ENCODE peak calls at places on chromosome 2, in four cellular contexts. U is IMR-90, S is H9, C is H1. M is an unnamed sample.

GRCh38 chr2:239826376-239826775 is 198.8 kb downstream of the NDUFA10 start:
- DNase-seq in U (no peak), S (no peak), C (no peak), M (no peak)

GRCh38 chr2:26711457-26712155 is 19.1 kb downstream of the KCNK3 start:
- DNase-seq in U (no peak), S (no peak), C (no peak), M (no peak)

GRCh38 chr2:230862292-230862691 is 2.5 kb upstream of the ITM2C start:
- DNase-seq in U (no peak), S (no peak), C (no peak), M (no peak)

GRCh38 chr2:172373761-172374160 is 53.6 kb upstream of the ITGA6 start:
- DNase-seq in U (no peak), S (no peak), C (no peak), M (no peak)

GRCh38 chr2:162079514-162079913 is 5.5 kb upstream of the DPP4 start:
- DNase-seq in U (no peak), S (no peak), C (no peak), M (no peak)

GRCh38 chr2:16130906-16131400 is 190.6 kb downstream of the MYCN start:
- DNase-seq in U (no peak), S (no peak), C (no peak), M (no peak)

GRCh38 chr2:67304300-67304890 is 92.7 kb upstream of the ETAA1 start:
- DNase-seq in U (no peak), S (no peak), C (no peak), M (no peak)

GRCh38 chr2:76599732-76600368 is 889.1 kb upstream of the GCFC2 start:
- DNase-seq in U (peak), S (peak), C (peak), M (peak)

GRCh38 chr2:236862961-236863728 is 222.5 kb upstream of the COPS8 start:
- DNase-seq in U (peak), S (peak), C (no peak), M (no peak)

GRCh38 chr2:118672571-118673158 is 174.8 kb downstream of the EN1 start:
- DNase-seq in U (no peak), S (no peak), C (no peak), M (no peak)

GRCh38 chr2:55460562-55460961 is 40.9 kb upstream of the CCDC88A start:
- DNase-seq in U (peak), S (no peak), C (no peak), M (no peak)

GRCh38 chr2:47145466-47145865 is 9.6 kb downstream of the STPG4 start:
- DNase-seq in U (no peak), S (no peak), C (no peak), M (no peak)

GRCh38 chr2:205701509-205701908 is 19.2 kb downstream of the NRP2 start:
- DNase-seq in U (peak), S (no peak), C (no peak), M (no peak)

GRCh38 chr2:211611061-211611518 is 927.5 kb downstream of the ERBB4 start:
- DNase-seq in U (no peak), S (no peak), C (no peak), M (no peak)

GRCh38 chr2:109558076-109558882 is 55.5 kb downstream of the SEPTIN10 start:
- DNase-seq in U (peak), S (no peak), C (no peak), M (peak)

GRCh38 chr2:201971516-201972228 is 62.0 kb upstream of the FZD7 start:
- DNase-seq in U (peak), S (no peak), C (no peak), M (no peak)

GRCh38 chr2:240790370-240791210 is 29.4 kb downstream of the KIF1A start:
- DNase-seq in U (no peak), S (no peak), C (no peak), M (no peak)

GRCh38 chr2:190693533-190694226 is 44.8 kb downstream of the NAB1 start:
- DNase-seq in U (no peak), S (no peak), C (no peak), M (no peak)

GRCh38 chr2:232147440-232148077 is 186.0 kb downstream of the DIS3L2 start:
- DNase-seq in U (peak), S (no peak), C (no peak), M (no peak)

GRCh38 chr2:240596491-240596931 is 10.0 kb downstream of the CAPN10 start:
- DNase-seq in U (no peak), S (no peak), C (no peak), M (no peak)

GRCh38 chr2:95058466-95058988 is 33.0 kb downstream of the MAL start:
- DNase-seq in U (no peak), S (no peak), C (no peak), M (no peak)

GRCh38 chr2:55033921-55034320 is 16.3 kb downstream of the RTN4 start:
- DNase-seq in U (no peak), S (no peak), C (no peak), M (no peak)

GRCh38 chr2:85971369-85971768 is 82.6 kb upstream of the ST3GAL5 start:
- DNase-seq in U (peak), S (no peak), C (no peak), M (no peak)

GRCh38 chr2:231191896-231192872 is 6.2 kb upstream of the ARMC9 start:
- DNase-seq in U (peak), S (peak), C (peak), M (peak)

GRCh38 chr2:174877796-174878195 is 113.5 kb upstream of the CHRNA1 start:
- DNase-seq in U (peak), S (no peak), C (no peak), M (no peak)

GRCh38 chr2:71710805-71711469 is 257.6 kb downstream of the DYSF start:
- DNase-seq in U (no peak), S (no peak), C (no peak), M (no peak)

GRCh38 chr2:240416821-240417220 is 18.6 kb upstream of the GPC1 start:
- DNase-seq in U (no peak), S (no peak), C (no peak), M (no peak)

GRCh38 chr2:160920791-160921303 is 239.4 kb upstream of the TANK start:
- DNase-seq in U (peak), S (no peak), C (no peak), M (no peak)

GRCh38 chr2:98559581-98559980 is 48.7 kb downstream of the COA5 start:
- DNase-seq in U (peak), S (no peak), C (no peak), M (no peak)

GRCh38 chr2:113872201-113872600 is 17.7 kb upstream of the ACTR3 start:
- DNase-seq in U (peak), S (no peak), C (no peak), M (peak)

GRCh38 chr2:12714391-12715221 is 2.1 kb upstream of the TRIB2 start:
- DNase-seq in U (peak), S (no peak), C (no peak), M (peak)

GRCh38 chr2:135803276-135803675 is 33.7 kb downstream of the LCT start:
- DNase-seq in U (no peak), S (no peak), C (no peak), M (no peak)

GRCh38 chr2:10538224-10538894 is 90.2 kb upstream of the ODC1 start:
- DNase-seq in U (peak), S (no peak), C (no peak), M (no peak)

GRCh38 chr2:112724611-112725525 is 4.0 kb downstream of the NT5DC4 start:
- DNase-seq in U (no peak), S (peak), C (no peak), M (peak)

DNA sequence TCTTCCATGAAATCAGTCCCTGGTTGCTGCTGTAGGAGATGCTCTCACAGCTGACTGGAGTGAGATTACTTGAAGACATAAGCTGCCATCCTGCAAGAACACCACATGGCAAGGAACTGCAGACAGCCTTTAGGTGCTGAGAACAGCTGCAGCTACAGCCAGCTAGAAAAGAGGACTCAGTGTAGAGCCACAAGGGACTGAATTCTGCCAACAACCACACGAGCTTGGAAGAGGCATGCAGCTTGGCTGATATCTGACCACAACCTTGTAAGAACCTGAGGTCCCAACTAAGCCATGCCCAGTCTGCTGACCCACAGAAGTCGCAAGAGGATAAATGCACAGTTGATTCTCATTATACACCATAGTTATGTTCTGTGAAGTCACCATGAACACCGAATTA is 181.8 kb upstream of the ARL4C start:
- DNase-seq in U (peak), S (peak), C (no peak), M (no peak)
- H3K18ac ChIP-seq in U (peak), S (no peak), C (peak), M (no peak)

GRCh38 chr2:171025199-171025598 is 96.1 kb downstream of the GORASP2 start:
- DNase-seq in U (no peak), S (no peak), C (no peak), M (no peak)
- H3K56ac ChIP-seq in U (no peak), S (no peak), C (no peak), M (no peak)

GRCh38 chr2:121338281-121338680 is 53.3 kb upstream of the TFCP2L1 start:
- DNase-seq in U (no peak), S (peak), C (peak), M (peak)
- H2BK5ac ChIP-seq in U (no peak), S (no peak), C (no peak), M (no peak)

GRCh38 chr2:111222204-111222866 is 101.6 kb downstream of the BCL2L11 start:
- DNase-seq in U (no peak), S (no peak), C (no peak), M (no peak)
- H3K18ac ChIP-seq in U (no peak), S (no peak), C (no peak), M (no peak)

DNA sequence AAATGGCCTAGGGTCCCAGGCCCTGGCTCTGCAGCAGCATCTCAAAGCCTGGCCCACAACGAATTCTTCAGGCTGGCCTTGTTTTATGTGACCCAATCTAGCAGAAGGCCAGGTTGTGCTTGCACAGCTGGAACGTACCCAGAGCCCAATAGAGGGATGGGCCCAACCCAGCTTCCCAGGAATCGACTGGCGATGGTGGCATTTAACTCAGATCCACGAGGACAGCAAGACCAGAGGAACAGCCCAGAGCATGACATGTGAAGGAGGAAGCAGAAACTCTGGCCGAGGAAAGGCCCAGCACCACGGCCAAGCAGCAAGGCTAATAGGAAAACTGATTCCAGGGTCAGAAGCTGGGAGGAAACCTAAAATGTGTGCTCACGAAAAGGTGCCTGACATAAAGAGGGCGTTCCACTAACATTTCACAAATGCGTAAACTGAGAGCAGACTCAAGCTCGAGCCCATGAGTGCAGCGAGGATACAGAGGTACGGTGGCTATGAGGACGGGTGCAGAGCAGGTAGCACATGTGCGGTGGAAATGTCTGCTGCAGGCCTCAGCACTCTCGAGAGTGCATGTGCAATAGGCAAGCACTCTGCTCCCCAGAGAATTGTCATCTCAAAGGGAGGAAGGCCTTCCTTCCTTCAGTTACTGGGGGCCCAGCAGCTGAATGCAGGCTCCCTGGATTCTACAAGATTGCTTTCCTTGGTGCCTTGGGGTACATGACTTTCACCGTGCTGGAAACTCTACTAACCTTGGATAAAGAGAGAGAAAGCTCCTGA is 156.9 kb upstream of the GLI2 start:
- DNase-seq in U (no peak), S (no peak), C (no peak), M (no peak)
- H3K56ac ChIP-seq in U (no peak), S (no peak), C (no peak), M (no peak)

GRCh38 chr2:24050041-24050655 is 607 bp downstream of the FKBP1B start:
- DNase-seq in U (no peak), S (peak), C (no peak), M (peak)
- H2BK5ac ChIP-seq in U (no peak), S (no peak), C (peak), M (no peak)

GRCh38 chr2:241849616-241850543 is 8.8 kb downstream of the PDCD1 start:
- DNase-seq in U (no peak), S (peak), C (no peak), M (no peak)

GRCh38 chr2:241852116-241852980 is 6.3 kb downstream of the PDCD1 start:
- DNase-seq in U (no peak), S (peak), C (no peak), M (no peak)

GRCh38 chr2:241851325-241852115 is 7.2 kb downstream of the PDCD1 start:
- DNase-seq in U (no peak), S (peak), C (no peak), M (no peak)

GRCh38 chr2:241848761-241849615 is 9.7 kb downstream of the PDCD1 start:
- DNase-seq in U (no peak), S (peak), C (no peak), M (no peak)

DNA sequence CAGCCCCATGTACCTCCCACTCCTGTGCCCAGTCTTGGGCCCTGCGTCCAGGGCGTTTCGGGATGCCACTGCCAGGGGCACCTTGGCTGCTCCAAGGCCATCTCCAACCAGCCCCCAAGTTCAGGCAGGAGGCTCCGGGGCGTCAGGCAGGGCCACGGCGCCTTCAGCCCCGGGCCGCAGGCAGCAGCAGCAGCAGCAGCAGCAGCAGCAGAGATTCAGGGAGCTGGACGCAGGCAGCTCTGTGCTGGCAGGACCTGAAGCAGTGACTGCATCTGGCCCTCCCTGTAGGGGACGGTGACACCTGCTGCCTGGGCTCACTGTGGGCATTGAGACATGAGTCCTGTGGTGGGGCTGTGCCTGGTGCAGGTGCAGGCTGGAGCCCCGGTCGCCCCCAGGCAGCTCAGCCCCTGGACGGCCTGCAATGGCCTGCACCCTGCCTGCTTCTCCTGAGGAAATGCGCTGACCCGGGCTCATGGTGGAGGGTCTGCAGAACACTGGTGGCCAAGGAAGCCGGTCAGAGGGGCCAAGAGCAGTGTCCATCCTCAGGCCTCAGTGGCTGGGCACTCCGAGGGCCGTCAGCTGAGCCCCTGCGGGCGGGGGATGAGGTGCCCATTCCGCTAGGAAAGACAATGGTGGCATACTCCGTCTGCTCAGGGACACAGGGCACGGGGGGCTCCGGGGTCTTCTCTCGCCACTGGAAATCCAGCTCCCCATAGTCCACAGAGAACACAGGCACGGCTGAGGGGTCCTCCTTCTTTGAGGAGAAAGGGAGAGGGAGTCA is 8.0 kb downstream of the PDCD1 start:
- DNase-seq in U (no peak), S (peak), C (no peak), M (no peak)
- H3K18ac ChIP-seq in U (no peak), S (no peak), C (no peak), M (no peak)

M was measured in mesendoderm.